ENCODE peak calls at places on chromosomes 7 and 10, in ten cellular contexts. One of them, this sample, is unnamed. For H3K36me3, the result is how much of the 10 kb centered on the place peaks cover.

GRCh38 chr7:131400833-131401593 is 73.3 kb downstream of the MKLN1 start:
- DNase-seq in mammary epithelial cell: no peak
- DNase-seq in aorta: no peak
- DNase-seq in sigmoid colon: no peak
- DNase-seq in CD8-positive, alpha-beta memory T cell: no peak
- DNase-seq in testis: no peak
- DNase-seq in uterus: no peak
- DNase-seq in SJSA1: no peak
- DNase-seq in GM12878: no peak
- DNase-seq in cardiac muscle cell: no peak
- DNase-seq in this sample: no peak

GRCh38 chr10:6401562-6402348 is 178.3 kb downstream of the PRKCQ start:
- DNase-seq in GM12878: peak
- DNase-seq in CD8-positive, alpha-beta memory T cell: peak
- DNase-seq in testis: peak
- DNase-seq in mammary epithelial cell: peak
- DNase-seq in cardiac muscle cell: peak
- DNase-seq in aorta: peak
- DNase-seq in SJSA1: peak
- DNase-seq in sigmoid colon: peak
- DNase-seq in uterus: peak
- DNase-seq in this sample: peak

GRCh38 chr7:13986208-13986607 is 3.3 kb downstream of the ETV1 start:
- DNase-seq in mammary epithelial cell: no peak
- DNase-seq in CD8-positive, alpha-beta memory T cell: no peak
- DNase-seq in aorta: no peak
- DNase-seq in GM12878: no peak
- DNase-seq in SJSA1: no peak
- DNase-seq in cardiac muscle cell: peak
- DNase-seq in uterus: no peak
- DNase-seq in sigmoid colon: no peak
- DNase-seq in testis: no peak
- DNase-seq in this sample: no peak

GRCh38 chr7:127879942-127880341 is 151.3 kb downstream of the LRRC4 start:
- DNase-seq in testis: no peak
- DNase-seq in sigmoid colon: no peak
- DNase-seq in aorta: no peak
- DNase-seq in SJSA1: no peak
- DNase-seq in uterus: no peak
- DNase-seq in GM12878: no peak
- DNase-seq in CD8-positive, alpha-beta memory T cell: no peak
- DNase-seq in cardiac muscle cell: no peak
- DNase-seq in mammary epithelial cell: no peak
- DNase-seq in this sample: no peak

GRCh38 chr10:101646369-101646768 is 48.6 kb downstream of the FBXW4 start:
- DNase-seq in mammary epithelial cell: no peak
- DNase-seq in testis: peak
- DNase-seq in CD8-positive, alpha-beta memory T cell: no peak
- DNase-seq in SJSA1: no peak
- DNase-seq in sigmoid colon: peak
- DNase-seq in aorta: peak
- DNase-seq in uterus: no peak
- DNase-seq in cardiac muscle cell: no peak
- DNase-seq in GM12878: no peak
- DNase-seq in this sample: no peak

GRCh38 chr7:156920076-156920475 is 27.1 kb upstream of the LMBR1 start:
- DNase-seq in uterus: no peak
- DNase-seq in CD8-positive, alpha-beta memory T cell: no peak
- DNase-seq in cardiac muscle cell: no peak
- DNase-seq in SJSA1: no peak
- DNase-seq in GM12878: no peak
- DNase-seq in aorta: no peak
- DNase-seq in testis: no peak
- DNase-seq in mammary epithelial cell: no peak
- DNase-seq in sigmoid colon: no peak
- DNase-seq in this sample: no peak

GRCh38 chr7:35749548-35749947 is 51.3 kb upstream of the SEPTIN7 start:
- DNase-seq in testis: peak
- DNase-seq in uterus: peak
- DNase-seq in sigmoid colon: peak
- DNase-seq in CD8-positive, alpha-beta memory T cell: no peak
- DNase-seq in SJSA1: no peak
- DNase-seq in GM12878: no peak
- DNase-seq in aorta: no peak
- DNase-seq in cardiac muscle cell: no peak
- DNase-seq in mammary epithelial cell: no peak
- DNase-seq in this sample: peak

GRCh38 chr7:28774529-28775057 is 183.5 kb downstream of the TRIL start:
- DNase-seq in mammary epithelial cell: no peak
- DNase-seq in GM12878: no peak
- DNase-seq in uterus: no peak
- DNase-seq in cardiac muscle cell: no peak
- DNase-seq in sigmoid colon: no peak
- DNase-seq in testis: no peak
- DNase-seq in SJSA1: no peak
- DNase-seq in aorta: no peak
- DNase-seq in CD8-positive, alpha-beta memory T cell: no peak
- DNase-seq in this sample: no peak

GRCh38 chr7:50554923-50555322 is 10.3 kb downstream of the DDC start:
- DNase-seq in mammary epithelial cell: no peak
- DNase-seq in cardiac muscle cell: no peak
- DNase-seq in GM12878: no peak
- DNase-seq in SJSA1: no peak
- DNase-seq in uterus: no peak
- DNase-seq in sigmoid colon: no peak
- DNase-seq in testis: no peak
- DNase-seq in CD8-positive, alpha-beta memory T cell: no peak
- DNase-seq in aorta: peak
- DNase-seq in this sample: no peak

GRCh38 chr10:77669892-77670291 is 32.3 kb upstream of the KCNMA1 start:
- DNase-seq in cardiac muscle cell: no peak
- DNase-seq in GM12878: no peak
- DNase-seq in SJSA1: peak
- DNase-seq in testis: no peak
- DNase-seq in uterus: no peak
- DNase-seq in aorta: no peak
- DNase-seq in CD8-positive, alpha-beta memory T cell: no peak
- DNase-seq in sigmoid colon: no peak
- DNase-seq in mammary epithelial cell: no peak
- DNase-seq in this sample: no peak

GRCh38 chr7:122143376-122143750 is 686 bp downstream of the AASS start:
- DNase-seq in aorta: peak
- DNase-seq in uterus: peak
- DNase-seq in GM12878: no peak
- DNase-seq in cardiac muscle cell: peak
- DNase-seq in sigmoid colon: peak
- DNase-seq in CD8-positive, alpha-beta memory T cell: no peak
- DNase-seq in mammary epithelial cell: peak
- DNase-seq in testis: peak
- DNase-seq in SJSA1: peak
- DNase-seq in this sample: no peak

GRCh38 chr10:133115981-133116380 is 28.3 kb downstream of the ADGRA1 start:
- DNase-seq in sigmoid colon: no peak
- DNase-seq in CD8-positive, alpha-beta memory T cell: no peak
- DNase-seq in mammary epithelial cell: no peak
- DNase-seq in SJSA1: no peak
- DNase-seq in testis: no peak
- DNase-seq in uterus: no peak
- DNase-seq in GM12878: no peak
- DNase-seq in cardiac muscle cell: no peak
- DNase-seq in aorta: no peak
- DNase-seq in this sample: no peak

GRCh38 chr10:32111585-32111984 is 55.4 kb upstream of the KIF5B start:
- DNase-seq in mammary epithelial cell: no peak
- DNase-seq in cardiac muscle cell: no peak
- DNase-seq in testis: no peak
- DNase-seq in SJSA1: no peak
- DNase-seq in CD8-positive, alpha-beta memory T cell: no peak
- DNase-seq in sigmoid colon: no peak
- DNase-seq in aorta: no peak
- DNase-seq in uterus: no peak
- DNase-seq in GM12878: no peak
- DNase-seq in this sample: no peak

GRCh38 chr7:16397497-16398210 is 23.7 kb downstream of the CRPPA start:
- DNase-seq in CD8-positive, alpha-beta memory T cell: no peak
- DNase-seq in uterus: no peak
- DNase-seq in testis: peak
- DNase-seq in SJSA1: no peak
- DNase-seq in mammary epithelial cell: no peak
- DNase-seq in sigmoid colon: no peak
- DNase-seq in GM12878: no peak
- DNase-seq in aorta: no peak
- DNase-seq in cardiac muscle cell: peak
- DNase-seq in this sample: no peak
- H3K4me3 ChIP-seq in CD8-positive, alpha-beta memory T cell: no peak
- H3K4me3 ChIP-seq in uterus: no peak
- H3K4me3 ChIP-seq in testis: no peak
- H3K4me3 ChIP-seq in SJSA1: no peak
- H3K4me3 ChIP-seq in mammary epithelial cell: no peak
- H3K4me3 ChIP-seq in sigmoid colon: no peak
- H3K4me3 ChIP-seq in GM12878: no peak
- H3K4me3 ChIP-seq in aorta: no peak
- H3K4me3 ChIP-seq in cardiac muscle cell: no peak
- H3K4me3 ChIP-seq in this sample: no peak

DNA sequence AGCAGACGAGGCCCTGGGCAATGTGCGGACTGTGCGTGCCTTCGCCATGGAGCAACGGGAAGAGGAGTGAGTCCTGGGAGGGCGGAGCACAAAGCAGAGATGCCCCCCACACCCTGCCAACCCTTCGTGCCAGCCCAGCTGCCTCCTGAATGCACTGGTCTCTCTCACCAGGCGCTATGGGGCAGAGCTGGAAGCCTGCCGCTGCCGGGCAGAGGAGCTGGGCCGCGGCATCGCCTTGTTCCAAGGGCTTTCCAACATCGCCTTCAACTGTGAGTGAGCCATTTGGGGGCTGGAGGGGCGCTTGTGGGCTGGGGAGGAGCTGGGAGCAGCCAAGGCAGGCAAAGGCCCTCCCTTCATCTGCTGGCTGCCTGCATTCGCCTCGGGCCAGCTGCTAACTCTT is 7.7 kb downstream of the ABCB8 start:
- DNase-seq in CD8-positive, alpha-beta memory T cell: no peak
- DNase-seq in GM12878: no peak
- DNase-seq in uterus: no peak
- DNase-seq in mammary epithelial cell: no peak
- DNase-seq in sigmoid colon: no peak
- DNase-seq in testis: no peak
- DNase-seq in cardiac muscle cell: no peak
- DNase-seq in aorta: no peak
- DNase-seq in SJSA1: no peak
- DNase-seq in this sample: no peak
- H3K36me3 ChIP-seq in CD8-positive, alpha-beta memory T cell: under half
- H3K36me3 ChIP-seq in GM12878: under half
- H3K36me3 ChIP-seq in uterus: under half
- H3K36me3 ChIP-seq in mammary epithelial cell: under half
- H3K36me3 ChIP-seq in sigmoid colon: half or more
- H3K36me3 ChIP-seq in testis: under half
- H3K36me3 ChIP-seq in cardiac muscle cell: under half
- H3K36me3 ChIP-seq in aorta: under half
- H3K36me3 ChIP-seq in SJSA1: under half
- H3K36me3 ChIP-seq in this sample: under half

DNA sequence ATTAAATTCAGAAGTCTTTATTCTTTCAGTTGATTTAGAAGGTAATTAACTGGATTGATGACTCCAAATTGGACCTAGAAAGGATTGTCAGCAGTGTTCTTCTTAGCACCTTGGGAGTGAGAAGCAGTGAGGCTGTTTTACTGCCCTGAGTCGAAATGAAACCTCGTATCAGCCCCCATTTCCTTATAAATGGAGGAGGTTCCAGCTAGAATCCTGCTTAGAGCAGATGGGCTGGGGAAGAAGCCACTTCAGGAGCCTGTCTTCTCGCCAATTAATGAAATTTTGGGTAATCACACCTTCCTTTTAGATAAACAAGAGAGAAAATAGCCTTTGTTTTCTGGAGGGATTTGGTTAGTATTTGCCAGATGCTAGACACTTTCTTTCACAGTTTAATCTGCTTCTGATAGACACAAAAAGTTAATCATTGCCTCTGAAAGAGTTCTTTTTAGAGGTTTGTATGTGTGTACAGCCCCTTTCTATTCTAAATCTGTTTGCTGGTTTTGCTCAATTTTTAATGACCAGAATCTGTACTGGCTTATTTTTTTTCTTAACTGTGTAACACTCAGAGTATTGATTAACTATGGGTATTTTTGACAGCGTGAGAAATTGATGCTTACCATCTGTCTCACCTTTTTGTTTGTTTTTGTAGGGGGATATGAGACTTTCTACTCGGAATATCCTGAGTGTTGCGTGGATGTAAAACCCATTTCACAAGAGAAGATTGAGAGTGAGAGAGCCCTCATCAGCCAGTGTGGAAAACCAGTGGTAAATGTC is 4.6 kb downstream of the DUSP5 start:
- DNase-seq in CD8-positive, alpha-beta memory T cell: no peak
- DNase-seq in sigmoid colon: no peak
- DNase-seq in SJSA1: no peak
- DNase-seq in GM12878: no peak
- DNase-seq in uterus: no peak
- DNase-seq in cardiac muscle cell: no peak
- DNase-seq in aorta: no peak
- DNase-seq in testis: no peak
- DNase-seq in mammary epithelial cell: no peak
- DNase-seq in this sample: no peak
- H3K4me3 ChIP-seq in CD8-positive, alpha-beta memory T cell: peak
- H3K4me3 ChIP-seq in sigmoid colon: no peak
- H3K4me3 ChIP-seq in SJSA1: no peak
- H3K4me3 ChIP-seq in GM12878: peak
- H3K4me3 ChIP-seq in uterus: no peak
- H3K4me3 ChIP-seq in cardiac muscle cell: peak
- H3K4me3 ChIP-seq in aorta: no peak
- H3K4me3 ChIP-seq in testis: no peak
- H3K4me3 ChIP-seq in mammary epithelial cell: peak
- H3K4me3 ChIP-seq in this sample: no peak

GRCh38 chr10:103416436-103417147 is 20.2 kb downstream of the PDCD11 start:
- DNase-seq in testis: peak
- DNase-seq in CD8-positive, alpha-beta memory T cell: peak
- DNase-seq in mammary epithelial cell: peak
- DNase-seq in SJSA1: peak
- DNase-seq in aorta: no peak
- DNase-seq in GM12878: peak
- DNase-seq in cardiac muscle cell: peak
- DNase-seq in sigmoid colon: peak
- DNase-seq in uterus: peak
- DNase-seq in this sample: no peak

GRCh38 chr10:103413540-103413939 is 17.1 kb downstream of the PDCD11 start:
- DNase-seq in sigmoid colon: no peak
- DNase-seq in mammary epithelial cell: no peak
- DNase-seq in GM12878: no peak
- DNase-seq in SJSA1: no peak
- DNase-seq in testis: no peak
- DNase-seq in cardiac muscle cell: no peak
- DNase-seq in uterus: no peak
- DNase-seq in CD8-positive, alpha-beta memory T cell: no peak
- DNase-seq in aorta: no peak
- DNase-seq in this sample: no peak

GRCh38 chr10:103415581-103415980 is 19.2 kb downstream of the PDCD11 start:
- DNase-seq in sigmoid colon: no peak
- DNase-seq in mammary epithelial cell: no peak
- DNase-seq in uterus: no peak
- DNase-seq in cardiac muscle cell: no peak
- DNase-seq in SJSA1: no peak
- DNase-seq in aorta: no peak
- DNase-seq in GM12878: no peak
- DNase-seq in testis: no peak
- DNase-seq in CD8-positive, alpha-beta memory T cell: no peak
- DNase-seq in this sample: no peak

GRCh38 chr10:103417601-103418000 is 21.2 kb downstream of the PDCD11 start:
- DNase-seq in GM12878: no peak
- DNase-seq in mammary epithelial cell: no peak
- DNase-seq in aorta: no peak
- DNase-seq in SJSA1: no peak
- DNase-seq in CD8-positive, alpha-beta memory T cell: no peak
- DNase-seq in sigmoid colon: no peak
- DNase-seq in uterus: no peak
- DNase-seq in testis: no peak
- DNase-seq in cardiac muscle cell: no peak
- DNase-seq in this sample: no peak
- H3K36me3 ChIP-seq in GM12878: half or more
- H3K36me3 ChIP-seq in mammary epithelial cell: half or more
- H3K36me3 ChIP-seq in aorta: under half
- H3K36me3 ChIP-seq in SJSA1: half or more
- H3K36me3 ChIP-seq in CD8-positive, alpha-beta memory T cell: half or more
- H3K36me3 ChIP-seq in sigmoid colon: half or more
- H3K36me3 ChIP-seq in uterus: under half
- H3K36me3 ChIP-seq in testis: under half
- H3K36me3 ChIP-seq in cardiac muscle cell: half or more
- H3K36me3 ChIP-seq in this sample: half or more